ENCODE peak calls at places on chromosomes 7 and 10, in six cellular contexts. Y is colonic mucosa, F is progenitor cell of endocrine pancreas, Z is GM12864, A is AG10803, O is lower lobe of right lung. I is an unnamed sample.

GRCh38 chr7:83142365-83142764 is 20.3 kb downstream of the PCLO start:
- DNase-seq in O (no peak), A (no peak), Z (no peak), F (no peak), Y (no peak), I (no peak)

GRCh38 chr7:105047932-105048331 is 33.9 kb downstream of the KMT2E start:
- DNase-seq in Z (no peak), Y (no peak), O (no peak), A (no peak), F (no peak), I (no peak)

GRCh38 chr7:23547662-23548061 is 15.9 kb upstream of the TRA2A start:
- DNase-seq in F (no peak), Z (no peak), A (no peak), O (no peak), Y (no peak), I (no peak)

GRCh38 chr10:96357038-96357620 is 1.7 kb downstream of the OPALIN start:
- DNase-seq in O (no peak), Z (no peak), F (no peak), A (no peak), Y (no peak), I (no peak)

GRCh38 chr7:77288676-77289320 is 89.2 kb upstream of the FGL2 start:
- DNase-seq in A (no peak), F (no peak), Z (no peak), O (no peak), Y (no peak), I (no peak)

GRCh38 chr10:3723706-3724225 is 61.2 kb downstream of the KLF6 start:
- DNase-seq in Z (no peak), A (peak), O (no peak), Y (no peak), F (no peak), I (no peak)

GRCh38 chr7:9106747-9107146 is 673.3 kb downstream of the NXPH1 start:
- DNase-seq in A (no peak), Z (no peak), F (no peak), O (no peak), Y (no peak), I (no peak)

GRCh38 chr10:71476249-71477011 is 79.7 kb downstream of the CDH23 start:
- DNase-seq in Z (no peak), A (no peak), F (no peak), Y (no peak), O (no peak), I (no peak)

GRCh38 chr10:109062371-109062770 is 860.9 kb downstream of the XPNPEP1 start:
- DNase-seq in A (peak), F (no peak), O (no peak), Z (no peak), Y (no peak), I (no peak)

GRCh38 chr10:70130878-70131559 is 1.6 kb downstream of the AIFM2 start:
- DNase-seq in Z (no peak), F (no peak), Y (no peak), A (peak), O (no peak), I (no peak)

GRCh38 chr10:34405611-34406462 is 409.3 kb downstream of the PARD3 start:
- DNase-seq in Y (no peak), F (no peak), O (no peak), Z (no peak), A (no peak), I (no peak)

GRCh38 chr10:63641799-63642198 is 120.6 kb downstream of the REEP3 start:
- DNase-seq in Z (no peak), Y (no peak), F (no peak), A (no peak), O (no peak), I (no peak)

GRCh38 chr10:74924251-74924954 is 98.0 kb downstream of the KAT6B start:
- DNase-seq in Z (no peak), A (peak), Y (no peak), F (no peak), O (no peak), I (no peak)

GRCh38 chr10:76177945-76178344 is 746.5 kb downstream of the LRMDA start:
- DNase-seq in O (no peak), Z (no peak), A (no peak), F (no peak), Y (no peak), I (no peak)

GRCh38 chr10:23343591-23344225 is 889 bp downstream of the C10orf67 start:
- DNase-seq in O (peak), Y (peak), F (peak), Z (no peak), A (peak), I (peak)

GRCh38 chr7:96241834-96242233 is 80.1 kb downstream of the SLC25A13 start:
- DNase-seq in O (no peak), Z (no peak), A (peak), F (no peak), Y (no peak), I (no peak)

GRCh38 chr10:103273026-103273425 is 3.9 kb upstream of the INA start:
- DNase-seq in O (no peak), A (peak), Y (no peak), Z (no peak), F (no peak), I (no peak)

GRCh38 chr10:103153302-103153759 is 39.7 kb downstream of the NT5C2 start:
- DNase-seq in A (peak), Z (no peak), Y (no peak), F (no peak), O (no peak), I (no peak)

GRCh38 chr7:114944742-114945625 is 23.1 kb downstream of the MDFIC start:
- DNase-seq in O (peak), A (peak), Y (peak), Z (no peak), F (no peak), I (no peak)

GRCh38 chr10:73110345-73110849 is at the start of gene NUDT13:
- DNase-seq in Z (peak), A (peak), O (peak), F (peak), Y (peak), I (peak)

GRCh38 chr10:13865758-13866491 is 279.2 kb downstream of the PRPF18 start:
- DNase-seq in Z (no peak), O (no peak), F (no peak), A (peak), Y (no peak), I (no peak)

GRCh38 chr7:101740981-101741725 is 76.3 kb upstream of the CUX1 start:
- DNase-seq in F (no peak), O (no peak), Y (no peak), A (no peak), Z (peak), I (no peak)

GRCh38 chr7:41033526-41033925 is 669.4 kb downstream of the INHBA start:
- DNase-seq in Z (no peak), Y (no peak), A (peak), F (no peak), O (no peak), I (no peak)

GRCh38 chr10:114413398-114413797 is 9.1 kb upstream of the AFAP1L2 start:
- DNase-seq in O (peak), Y (no peak), F (no peak), A (no peak), Z (no peak), I (no peak)

GRCh38 chr10:49093922-49094321 is 21.4 kb downstream of the VSTM4 start:
- DNase-seq in A (no peak), Z (no peak), Y (no peak), O (no peak), F (no peak), I (no peak)

GRCh38 chr7:70460562-70460961 is 671.4 kb upstream of the GALNT17 start:
- DNase-seq in F (no peak), Y (no peak), Z (no peak), O (no peak), A (no peak), I (no peak)

GRCh38 chr10:66717221-66717981 is 208.4 kb upstream of the LRRTM3 start:
- DNase-seq in F (no peak), Y (peak), Z (no peak), A (no peak), O (no peak), I (no peak)

GRCh38 chr7:115094163-115094562 is 172.3 kb downstream of the MDFIC start:
- DNase-seq in Z (no peak), O (no peak), A (peak), Y (no peak), F (no peak), I (no peak)

GRCh38 chr10:68154211-68154497 is 44.9 kb downstream of the MYPN start:
- DNase-seq in F (no peak), Y (peak), O (no peak), Z (no peak), A (peak), I (no peak)

GRCh38 chr7:8063706-8064297 is 95.2 kb downstream of the GLCCI1 start:
- DNase-seq in A (peak), O (no peak), Y (no peak), Z (no peak), F (no peak), I (no peak)

GRCh38 chr10:90245623-90246022 is 544.2 kb downstream of the KIF20B start:
- DNase-seq in Z (no peak), O (no peak), A (no peak), F (no peak), Y (no peak), I (no peak)